ENCODE peak calls at places on chromosomes 11 and 22, in six cellular contexts. One of them, this sample, is unnamed.

GRCh38 chr11:64489831-64490441 is 101.1 kb upstream of the SLC22A12 start:
- DNase-seq in GM23338: peak
- DNase-seq in transverse colon: peak
- DNase-seq in tibial nerve: no peak
- DNase-seq in left lung: peak
- DNase-seq in NCI-H2081: no peak
- DNase-seq in this sample: peak

GRCh38 chr11:9771126-9771624 is 107.3 kb downstream of the SWAP70 start:
- DNase-seq in GM23338: no peak
- DNase-seq in transverse colon: no peak
- DNase-seq in tibial nerve: no peak
- DNase-seq in left lung: no peak
- DNase-seq in NCI-H2081: no peak
- DNase-seq in this sample: no peak

GRCh38 chr11:86374586-86374985 is at the start of gene CCDC81:
- DNase-seq in GM23338: peak
- DNase-seq in transverse colon: no peak
- DNase-seq in tibial nerve: no peak
- DNase-seq in left lung: peak
- DNase-seq in NCI-H2081: no peak
- DNase-seq in this sample: peak

GRCh38 chr11:44348114-44348513 is 38.2 kb upstream of the ALX4 start:
- DNase-seq in GM23338: no peak
- DNase-seq in transverse colon: no peak
- DNase-seq in tibial nerve: no peak
- DNase-seq in left lung: no peak
- DNase-seq in NCI-H2081: no peak
- DNase-seq in this sample: no peak

GRCh38 chr11:69374110-69374981 is 80.4 kb downstream of the MYEOV start:
- DNase-seq in GM23338: no peak
- DNase-seq in transverse colon: peak
- DNase-seq in tibial nerve: no peak
- DNase-seq in left lung: peak
- DNase-seq in NCI-H2081: no peak
- DNase-seq in this sample: peak

GRCh38 chr11:67271548-67272284 is 5.4 kb downstream of the GRK2 start:
- DNase-seq in GM23338: no peak
- DNase-seq in transverse colon: peak
- DNase-seq in tibial nerve: no peak
- DNase-seq in left lung: peak
- DNase-seq in NCI-H2081: no peak
- DNase-seq in this sample: peak

GRCh38 chr11:77101043-77101537 is 1.6 kb upstream of the OMP start:
- DNase-seq in GM23338: peak
- DNase-seq in transverse colon: no peak
- DNase-seq in tibial nerve: no peak
- DNase-seq in left lung: no peak
- DNase-seq in NCI-H2081: no peak
- DNase-seq in this sample: peak

GRCh38 chr22:48334971-48335370 is 1492.7 kb downstream of the BRD1 start:
- DNase-seq in GM23338: no peak
- DNase-seq in transverse colon: no peak
- DNase-seq in tibial nerve: no peak
- DNase-seq in left lung: no peak
- DNase-seq in NCI-H2081: no peak
- DNase-seq in this sample: peak

GRCh38 chr11:134589155-134589554 is 177.1 kb upstream of the B3GAT1 start:
- DNase-seq in GM23338: no peak
- DNase-seq in transverse colon: no peak
- DNase-seq in tibial nerve: no peak
- DNase-seq in left lung: no peak
- DNase-seq in NCI-H2081: no peak
- DNase-seq in this sample: no peak

GRCh38 chr11:17864478-17864941 is 129.9 kb downstream of the KCNC1 start:
- DNase-seq in GM23338: peak
- DNase-seq in transverse colon: peak
- DNase-seq in tibial nerve: no peak
- DNase-seq in left lung: no peak
- DNase-seq in NCI-H2081: no peak
- DNase-seq in this sample: no peak

GRCh38 chr22:35498026-35498425 is 42.6 kb upstream of the RASD2 start:
- DNase-seq in GM23338: peak
- DNase-seq in transverse colon: no peak
- DNase-seq in tibial nerve: no peak
- DNase-seq in left lung: no peak
- DNase-seq in NCI-H2081: no peak
- DNase-seq in this sample: peak

GRCh38 chr11:91686700-91687099 is 537.9 kb upstream of the FAT3 start:
- DNase-seq in GM23338: peak
- DNase-seq in transverse colon: no peak
- DNase-seq in tibial nerve: no peak
- DNase-seq in left lung: no peak
- DNase-seq in NCI-H2081: no peak
- DNase-seq in this sample: no peak

GRCh38 chr22:46663001-46663400 is 42.8 kb downstream of the GRAMD4 start:
- DNase-seq in GM23338: no peak
- DNase-seq in transverse colon: no peak
- DNase-seq in tibial nerve: no peak
- DNase-seq in left lung: no peak
- DNase-seq in NCI-H2081: no peak
- DNase-seq in this sample: no peak

GRCh38 chr22:27534720-27535125 is 266.8 kb downstream of the MN1 start:
- DNase-seq in GM23338: no peak
- DNase-seq in transverse colon: no peak
- DNase-seq in tibial nerve: no peak
- DNase-seq in left lung: no peak
- DNase-seq in NCI-H2081: no peak
- DNase-seq in this sample: no peak

GRCh38 chr22:40764743-40765441 is 54.3 kb downstream of the SLC25A17 start:
- DNase-seq in GM23338: no peak
- DNase-seq in transverse colon: no peak
- DNase-seq in tibial nerve: no peak
- DNase-seq in left lung: no peak
- DNase-seq in NCI-H2081: no peak
- DNase-seq in this sample: no peak

GRCh38 chr11:36258730-36259360 is 30.4 kb downstream of the COMMD9 start:
- DNase-seq in GM23338: peak
- DNase-seq in transverse colon: peak
- DNase-seq in tibial nerve: peak
- DNase-seq in left lung: no peak
- DNase-seq in NCI-H2081: peak
- DNase-seq in this sample: peak

GRCh38 chr22:30491381-30491780 is 14.1 kb downstream of the SEC14L4 start:
- DNase-seq in GM23338: no peak
- DNase-seq in transverse colon: no peak
- DNase-seq in tibial nerve: no peak
- DNase-seq in left lung: no peak
- DNase-seq in NCI-H2081: no peak
- DNase-seq in this sample: no peak

GRCh38 chr11:21105196-21105917 is 436.0 kb downstream of the NELL1 start:
- DNase-seq in GM23338: peak
- DNase-seq in transverse colon: no peak
- DNase-seq in tibial nerve: no peak
- DNase-seq in left lung: no peak
- DNase-seq in NCI-H2081: no peak
- DNase-seq in this sample: no peak

GRCh38 chr11:69306821-69307220 is 12.9 kb downstream of the MYEOV start:
- DNase-seq in GM23338: no peak
- DNase-seq in transverse colon: no peak
- DNase-seq in tibial nerve: no peak
- DNase-seq in left lung: no peak
- DNase-seq in NCI-H2081: no peak
- DNase-seq in this sample: no peak

GRCh38 chr11:18492888-18493287 is 33.9 kb downstream of the TSG101 start:
- DNase-seq in GM23338: peak
- DNase-seq in transverse colon: no peak
- DNase-seq in tibial nerve: no peak
- DNase-seq in left lung: no peak
- DNase-seq in NCI-H2081: no peak
- DNase-seq in this sample: no peak

This sample was measured in H7.